ENCODE peak calls at places on chromosomes 3 and 15, in nine cellular contexts. B is left ventricle myocardium inferior, K is heart right ventricle, I is cardiac fibroblast, E is brain microvascular endothelial cell, Y is GM23248, R is GM12864, Z is fibroblast of the aortic adventitia, S is choroid plexus epithelial cell. U is an unnamed sample.

GRCh38 chr15:20295238-20295811 is 246.3 kb downstream of the GOLGA6L6 start:
- DNase-seq in B (no peak), K (no peak), I (no peak), E (no peak), Y (no peak), R (no peak), Z (no peak), S (no peak), U (no peak)

GRCh38 chr15:40364259-40364658 is 6.2 kb downstream of the DISP2 start:
- DNase-seq in B (no peak), K (no peak), I (no peak), E (no peak), Y (no peak), R (no peak), Z (no peak), S (no peak), U (no peak)

GRCh38 chr15:92921215-92922131 is 21.3 kb downstream of the CHD2 start:
- DNase-seq in B (no peak), K (no peak), I (peak), E (no peak), Y (peak), R (no peak), Z (peak), S (peak), U (no peak)

GRCh38 chr3:174247671-174248070 is 611.5 kb upstream of the NAALADL2 start:
- DNase-seq in B (no peak), K (no peak), I (no peak), E (no peak), Y (no peak), R (no peak), Z (no peak), S (no peak), U (no peak)

GRCh38 chr3:169686874-169687273 is 23.4 kb upstream of the MECOM start:
- DNase-seq in B (no peak), K (no peak), I (no peak), E (no peak), Y (no peak), R (no peak), Z (no peak), S (no peak), U (no peak)

GRCh38 chr15:89820651-89821611 is 6.3 kb upstream of the ANPEP start:
- DNase-seq in B (no peak), K (no peak), I (peak), E (peak), Y (peak), R (no peak), Z (peak), S (peak), U (peak)

GRCh38 chr3:42451116-42451515 is 40.7 kb upstream of the LYZL4 start:
- DNase-seq in B (no peak), K (no peak), I (no peak), E (no peak), Y (no peak), R (no peak), Z (peak), S (peak), U (no peak)

GRCh38 chr3:197186887-197187588 is 111.4 kb downstream of the DLG1 start:
- DNase-seq in B (no peak), K (peak), I (peak), E (peak), Y (peak), R (peak), Z (peak), S (peak), U (no peak)

GRCh38 chr3:18544135-18544534 is 119.0 kb upstream of the SATB1 start:
- DNase-seq in B (no peak), K (no peak), I (no peak), E (no peak), Y (no peak), R (no peak), Z (no peak), S (no peak), U (no peak)

GRCh38 chr15:69766156-69766555 is 313.5 kb downstream of the RPLP1 start:
- DNase-seq in B (no peak), K (no peak), I (no peak), E (no peak), Y (no peak), R (no peak), Z (peak), S (no peak), U (no peak)

DNA sequence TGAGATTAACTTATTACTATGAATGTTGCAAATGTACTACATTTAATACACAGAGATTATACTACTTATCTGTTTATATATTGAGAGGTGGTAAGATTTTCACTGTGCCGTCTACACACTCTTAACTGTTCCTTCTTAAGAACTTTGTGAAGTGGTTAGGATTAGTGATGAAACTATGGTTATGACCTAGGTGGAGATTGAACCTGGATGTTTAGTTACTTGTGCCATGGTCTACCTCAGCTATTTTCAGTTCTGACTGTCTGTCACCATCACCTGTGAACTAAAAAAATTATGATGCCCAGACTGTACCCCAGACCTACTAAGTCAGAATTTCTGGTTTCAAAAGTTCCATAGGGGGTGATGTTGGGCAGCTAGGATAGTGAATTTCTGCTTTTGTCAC is 6.3 kb downstream of the RASA2 start:
- DNase-seq in B (no peak), K (no peak), I (no peak), E (no peak), Y (no peak), R (no peak), Z (no peak), S (no peak), U (no peak)
- H3K4me3 ChIP-seq in B (no peak), K (no peak), I (no peak), E (no peak), Y (no peak), R (no peak), Z (no peak), S (no peak), U (no peak)

DNA sequence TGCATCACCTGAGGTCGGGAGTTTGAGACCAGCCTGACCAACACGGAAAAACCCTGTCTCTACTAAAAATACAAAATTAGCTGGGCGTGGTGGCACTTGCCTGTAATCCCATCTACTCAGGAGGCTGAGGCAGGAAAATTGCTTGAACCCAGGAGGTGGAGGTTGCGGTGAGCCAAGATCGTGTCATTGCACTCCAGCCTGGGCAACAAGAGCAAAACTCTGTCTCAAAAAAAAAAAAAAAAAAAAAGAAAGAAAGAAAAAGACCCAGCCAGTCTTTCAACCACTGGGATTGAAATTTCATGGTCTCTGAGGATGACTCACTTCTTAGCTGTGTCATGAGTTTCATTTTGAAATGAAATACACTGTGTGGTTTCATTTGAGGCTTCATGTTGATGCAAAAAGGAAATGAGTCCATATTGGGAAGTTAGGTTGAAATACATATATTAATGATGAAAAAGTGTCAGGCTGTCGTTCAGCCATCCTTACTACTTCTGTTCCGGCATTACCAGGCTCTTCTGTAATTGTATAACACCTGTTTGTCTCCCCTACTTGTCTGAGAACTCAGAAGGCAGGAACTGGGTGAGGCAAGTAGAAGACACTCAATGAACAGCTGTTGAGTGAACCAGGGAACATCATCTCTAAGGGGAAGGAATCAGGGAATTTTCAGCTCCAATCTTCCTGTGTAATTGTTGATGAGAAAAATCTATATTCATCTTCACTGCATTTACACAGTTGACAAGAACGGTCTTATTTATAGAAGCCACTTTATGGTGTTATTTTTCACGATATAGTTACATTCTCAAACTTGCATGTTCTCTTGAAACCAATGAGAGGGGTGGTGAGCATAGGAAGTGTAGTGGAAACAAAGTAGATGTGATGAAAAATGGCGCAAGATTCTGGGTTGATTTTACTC is 87.4 kb downstream of the NFKBIZ start:
- DNase-seq in B (no peak), K (no peak), I (peak), E (peak), Y (peak), R (peak), Z (peak), S (peak), U (no peak)
- H3K4me3 ChIP-seq in B (no peak), K (no peak), I (no peak), E (no peak), Y (no peak), R (no peak), Z (no peak), S (no peak), U (no peak)

DNA sequence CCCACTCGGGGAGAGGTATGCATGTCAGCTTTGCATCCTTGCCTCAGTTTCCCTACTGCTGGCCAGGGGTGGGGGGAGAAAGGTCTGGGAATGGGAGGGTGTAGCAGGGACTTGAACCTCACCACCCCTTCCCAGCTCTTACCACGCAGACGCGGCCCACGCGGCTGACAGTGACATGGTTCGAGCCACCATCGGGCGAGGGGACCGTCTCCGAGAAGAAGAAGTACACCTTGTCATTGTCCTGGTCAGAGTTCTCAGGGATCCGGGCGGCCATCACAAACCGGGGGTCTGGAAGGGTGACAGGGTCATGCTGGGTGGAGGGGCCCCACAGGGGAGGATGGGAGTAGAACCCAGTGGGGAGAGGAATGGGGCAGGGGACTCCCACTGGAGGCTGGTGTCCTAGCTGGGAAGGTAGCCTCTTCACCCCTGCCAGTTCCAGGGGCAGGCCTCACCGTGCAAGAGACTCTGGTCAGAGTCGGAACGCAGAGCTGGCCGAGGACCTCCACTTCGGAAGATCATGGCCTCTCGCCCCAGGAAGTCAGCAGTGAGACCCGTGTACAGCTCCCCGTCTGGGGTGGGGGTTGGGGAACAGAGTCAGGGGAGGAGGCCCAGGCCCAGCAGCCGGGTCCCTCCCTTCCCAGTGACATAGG is 3.7 kb downstream of the SEMA3G start:
- DNase-seq in B (no peak), K (no peak), I (no peak), E (no peak), Y (no peak), R (no peak), Z (no peak), S (no peak), U (no peak)
- H3K4me3 ChIP-seq in B (peak), K (no peak), I (no peak), E (no peak), Y (no peak), R (no peak), Z (no peak), S (no peak), U (no peak)

GRCh38 chr3:45528429-45528828 is 66.1 kb upstream of the LIMD1 start:
- DNase-seq in B (no peak), K (no peak), I (peak), E (no peak), Y (peak), R (no peak), Z (peak), S (peak), U (no peak)
- H3K4me3 ChIP-seq in B (no peak), K (no peak), I (no peak), E (no peak), Y (no peak), R (no peak), Z (no peak), S (no peak), U (no peak)

DNA sequence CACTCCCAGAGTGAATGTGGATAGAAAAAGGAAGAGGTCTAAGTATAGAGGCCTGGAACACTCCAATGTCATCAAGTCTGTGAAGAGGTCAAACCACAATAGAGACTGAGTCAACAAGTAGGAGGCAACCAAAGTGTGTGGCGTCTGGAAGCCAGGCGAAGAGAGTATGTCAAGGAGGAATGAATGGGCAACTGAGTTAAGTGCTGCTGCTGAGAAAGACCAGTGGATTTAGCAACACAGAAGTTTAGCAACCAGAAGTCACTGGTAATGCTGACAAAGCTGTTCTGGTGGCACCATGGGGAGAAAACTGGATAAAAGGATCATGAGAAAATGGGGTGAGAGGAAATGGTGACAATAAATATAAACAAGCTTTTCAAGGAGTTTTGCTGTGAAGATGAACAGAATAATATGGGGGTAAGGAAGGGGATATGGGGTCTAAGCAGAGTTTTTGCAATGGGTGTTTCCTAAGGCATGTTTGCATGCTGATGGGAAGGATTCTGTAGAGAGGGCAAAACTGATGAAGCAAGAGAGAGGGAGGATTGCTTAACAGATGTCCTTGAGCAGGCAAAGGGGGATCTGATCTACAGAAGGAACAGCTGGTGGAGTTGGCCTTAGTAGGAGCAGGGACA is 38.4 kb downstream of the PCOLCE2 start:
- DNase-seq in B (no peak), K (no peak), I (peak), E (peak), Y (peak), R (no peak), Z (peak), S (peak), U (no peak)
- H3K4me3 ChIP-seq in B (no peak), K (no peak), I (no peak), E (no peak), Y (peak), R (no peak), Z (no peak), S (no peak), U (no peak)

GRCh38 chr3:146414010-146414409 is 55.4 kb downstream of the PLSCR2 start:
- DNase-seq in B (no peak), K (no peak), I (no peak), E (no peak), Y (no peak), R (no peak), Z (no peak), S (no peak), U (no peak)
- H3K4me3 ChIP-seq in B (no peak), K (no peak), I (no peak), E (no peak), Y (no peak), R (no peak), Z (no peak), S (no peak), U (no peak)

GRCh38 chr15:67836134-67836455 is 3.8 kb downstream of the RNU6-1 start:
- DNase-seq in B (no peak), K (no peak), I (no peak), E (no peak), Y (peak), R (no peak), Z (no peak), S (no peak), U (no peak)
- H3K4me3 ChIP-seq in B (peak), K (peak), I (peak), E (peak), Y (peak), R (peak), Z (peak), S (peak), U (peak)

U was measured in tibial artery.